ENCODE peak calls at places on chromosomes 11 and 22, in ten cellular contexts. F, Z, U, C, Q, X, V, G, B and R are unnamed samples.

GRCh38 chr11:115226556-115226955 is 277.7 kb downstream of the CADM1 start:
- DNase-seq in F (no peak), Z (peak; percentile 96), U (no peak), C (no peak), Q (no peak), X (no peak), V (no peak), G (peak; percentile 46), B (no peak), R (no peak)

GRCh38 chr11:69671734-69672465 is 3.3 kb downstream of the LTO1 start:
- DNase-seq in F (no peak), Z (no peak), U (no peak), C (no peak), Q (no peak), X (no peak), V (no peak), G (no peak), B (no peak), R (no peak)

GRCh38 chr11:7610393-7610792 is 62.9 kb downstream of the CYB5R2 start:
- DNase-seq in F (no peak), Z (no peak), U (no peak), C (no peak), Q (no peak), X (no peak), V (no peak), G (no peak), B (no peak), R (no peak)

GRCh38 chr11:43943357-43943930 is 1.0 kb downstream of the C11orf96 start:
- DNase-seq in F (peak; percentile 25), Z (no peak), U (no peak), C (no peak), Q (peak; percentile 28), X (no peak), V (no peak), G (peak; percentile 34), B (no peak), R (no peak)

GRCh38 chr11:109604506-109604905 is 182.5 kb downstream of the C11orf87 start:
- DNase-seq in F (no peak), Z (no peak), U (no peak), C (no peak), Q (no peak), X (no peak), V (no peak), G (no peak), B (no peak), R (no peak)

GRCh38 chr11:69645801-69646492 is 5.0 kb downstream of the CCND1 start:
- DNase-seq in F (no peak), Z (no peak), U (no peak), C (no peak), Q (no peak), X (no peak), V (no peak), G (no peak), B (peak; percentile 13), R (no peak)

GRCh38 chr22:18962308-18962635 is 26.2 kb upstream of the PRODH start:
- DNase-seq in F (no peak), Z (no peak), U (no peak), C (no peak), Q (no peak), X (no peak), V (no peak), G (no peak), B (no peak), R (no peak)

GRCh38 chr11:73178681-73179080 is 36.6 kb upstream of the FCHSD2 start:
- DNase-seq in F (no peak), Z (no peak), U (no peak), C (no peak), Q (no peak), X (no peak), V (no peak), G (no peak), B (no peak), R (no peak)

GRCh38 chr11:44243633-44244343 is 66.2 kb downstream of the ALX4 start:
- DNase-seq in F (no peak), Z (peak; percentile 72), U (no peak), C (no peak), Q (no peak), X (no peak), V (no peak), G (peak; percentile 64), B (no peak), R (no peak)

GRCh38 chr22:36162127-36163034 is 1.8 kb upstream of the APOL3 start:
- DNase-seq in F (no peak), Z (no peak), U (no peak), C (no peak), Q (no peak), X (no peak), V (no peak), G (no peak), B (peak; percentile 87), R (no peak)

GRCh38 chr11:76337469-76337868 is 43.5 kb downstream of the THAP12 start:
- DNase-seq in F (no peak), Z (no peak), U (no peak), C (no peak), Q (no peak), X (no peak), V (no peak), G (no peak), B (no peak), R (no peak)

GRCh38 chr11:108093128-108093904 is 28.1 kb upstream of the ACAT1 start:
- DNase-seq in F (no peak), Z (no peak), U (no peak), C (no peak), Q (no peak), X (no peak), V (no peak), G (peak; percentile 10), B (no peak), R (no peak)

GRCh38 chr11:64900263-64900678 is 16.7 kb downstream of the ATG2A start:
- DNase-seq in F (no peak), Z (no peak), U (no peak), C (no peak), Q (no peak), X (peak; percentile 52), V (peak; percentile 34), G (no peak), B (peak; percentile 96), R (no peak)

GRCh38 chr22:30932661-30933060 is 35.9 kb downstream of the MORC2 start:
- DNase-seq in F (no peak), Z (no peak), U (no peak), C (no peak), Q (no peak), X (no peak), V (no peak), G (no peak), B (no peak), R (no peak)

GRCh38 chr11:8282621-8283509 is 19.2 kb upstream of the LMO1 start:
- DNase-seq in F (no peak), Z (no peak), U (peak; percentile 32), C (no peak), Q (no peak), X (no peak), V (no peak), G (no peak), B (no peak), R (no peak)

GRCh38 chr11:77081976-77082836 is 15.4 kb downstream of the CAPN5 start:
- DNase-seq in F (no peak), Z (no peak), U (no peak), C (no peak), Q (no peak), X (no peak), V (no peak), G (no peak), B (no peak), R (peak; percentile 20)

GRCh38 chr11:112511271-112511670 is 250.6 kb upstream of the PLET1 start:
- DNase-seq in F (no peak), Z (no peak), U (no peak), C (no peak), Q (no peak), X (no peak), V (no peak), G (no peak), B (no peak), R (no peak)

GRCh38 chr11:18936002-18936673 is 3.1 kb downstream of the MRGPRX1 start:
- DNase-seq in F (no peak), Z (no peak), U (no peak), C (no peak), Q (no peak), X (no peak), V (no peak), G (no peak), B (no peak), R (no peak)

GRCh38 chr11:110438017-110438416 is 8.3 kb downstream of the FDX1 start:
- DNase-seq in F (no peak), Z (no peak), U (no peak), C (no peak), Q (no peak), X (no peak), V (no peak), G (no peak), B (no peak), R (no peak)

GRCh38 chr11:59186130-59186594 is 14.2 kb downstream of the DTX4 start:
- DNase-seq in F (peak; percentile 22), Z (peak; percentile 25), U (peak; percentile 86), C (peak; percentile 71), Q (peak; percentile 56), X (no peak), V (no peak), G (peak; percentile 50), B (peak; percentile 56), R (peak; percentile 90)

GRCh38 chr11:6319001-6319878 is 1.1 kb downstream of the CAVIN3 start:
- DNase-seq in F (no peak), Z (no peak), U (peak; percentile 53), C (no peak), Q (no peak), X (no peak), V (no peak), G (no peak), B (no peak), R (peak; percentile 16)

GRCh38 chr11:2480874-2481220 is 36.0 kb downstream of the KCNQ1 start:
- DNase-seq in F (no peak), Z (no peak), U (no peak), C (no peak), Q (no peak), X (no peak), V (no peak), G (no peak), B (no peak), R (no peak)

GRCh38 chr11:86408845-86409244 is 34.2 kb downstream of the CCDC81 start:
- DNase-seq in F (no peak), Z (peak; percentile 10), U (no peak), C (no peak), Q (no peak), X (no peak), V (no peak), G (no peak), B (no peak), R (no peak)

GRCh38 chr11:270451-271208 is 7.6 kb upstream of the NLRP6 start:
- DNase-seq in F (no peak), Z (no peak), U (no peak), C (no peak), Q (no peak), X (no peak), V (no peak), G (no peak), B (no peak), R (no peak)